ENCODE peak calls at places on chromosomes 4 and X, in six cellular contexts. L, F, I, T, B and S are unnamed samples.
A peak's percentile ranks its signal among the peaks of the same experiment; 100 is the strongest.

GRCh38 chrX:6227445-6227820 is 1.2 kb downstream of the NLGN4X start:
- DNase-seq in L (no peak), F (no peak), I (no peak), T (peak; percentile 7), B (peak; percentile 48), S (no peak)

GRCh38 chrX:6311540-6311939 is 82.9 kb upstream of the NLGN4X start:
- DNase-seq in L (no peak), F (no peak), I (no peak), T (no peak), B (no peak), S (no peak)

GRCh38 chrX:102976793-102977495 is 39.9 kb downstream of the RAB40AL start:
- DNase-seq in L (no peak), F (no peak), I (no peak), T (no peak), B (no peak), S (no peak)

GRCh38 chrX:103878466-103879151 is 46.6 kb upstream of the RAB9B start:
- DNase-seq in L (no peak), F (no peak), I (no peak), T (peak; percentile 61), B (peak; percentile 57), S (no peak)

GRCh38 chrX:104351173-104351769 is 96.5 kb upstream of the ESX1 start:
- DNase-seq in L (no peak), F (no peak), I (no peak), T (no peak), B (no peak), S (no peak)

GRCh38 chr4:143384381-143384994 is 47.8 kb downstream of the GAB1 start:
- DNase-seq in L (peak; percentile 75), F (no peak), I (peak; percentile 62), T (no peak), B (no peak), S (peak; percentile 70)

GRCh38 chrX:69218407-69218806 is 53.2 kb upstream of the PJA1 start:
- DNase-seq in L (no peak), F (no peak), I (no peak), T (no peak), B (no peak), S (no peak)

GRCh38 chr4:7428261-7429068 is 6.3 kb downstream of the PSAPL1 start:
- DNase-seq in L (peak; percentile 38), F (peak; percentile 31), I (no peak), T (peak; percentile 75), B (peak; percentile 79), S (no peak)

GRCh38 chr4:141905751-141906150 is 269.4 kb downstream of the IL15 start:
- DNase-seq in L (no peak), F (no peak), I (no peak), T (no peak), B (no peak), S (no peak)

GRCh38 chr4:86845593-86845992 is 3.6 kb downstream of the SLC10A6 start:
- DNase-seq in L (no peak), F (no peak), I (no peak), T (no peak), B (peak; percentile 35), S (no peak)

GRCh38 chr4:25172964-25173917 is 13.0 kb upstream of the SEPSECS start:
- DNase-seq in L (peak; percentile 72), F (no peak), I (peak; percentile 62), T (no peak), B (no peak), S (no peak)

GRCh38 chr4:2932561-2932950 is 30.6 kb downstream of the NOP14 start:
- DNase-seq in L (no peak), F (peak; percentile 47), I (peak; percentile 52), T (no peak), B (no peak), S (peak; percentile 61)

GRCh38 chr4:176207839-176208238 is 12.5 kb upstream of the SPATA4 start:
- DNase-seq in L (no peak), F (no peak), I (no peak), T (no peak), B (no peak), S (no peak)

GRCh38 chr4:48141048-48141447 is 7.0 kb upstream of the TXK start:
- DNase-seq in L (no peak), F (no peak), I (no peak), T (peak; percentile 54), B (no peak), S (no peak)

GRCh38 chr4:12644261-12644660 is 839.9 kb downstream of the RAB28 start:
- DNase-seq in L (no peak), F (no peak), I (no peak), T (no peak), B (no peak), S (no peak)

GRCh38 chrX:10828640-10829039 is 208.3 kb upstream of the MID1 start:
- DNase-seq in L (no peak), F (no peak), I (no peak), T (no peak), B (no peak), S (no peak)

GRCh38 chrX:135985123-135985973 is at the start of gene SLC9A6:
- DNase-seq in L (no peak), F (peak; percentile 83), I (peak; percentile 82), T (peak; percentile 82), B (peak; percentile 83), S (peak; percentile 82)

GRCh38 chrX:150772150-150772970 is 79.2 kb downstream of the MTMR1 start:
- DNase-seq in L (peak; percentile 73), F (peak; percentile 87), I (peak; percentile 83), T (peak; percentile 72), B (peak; percentile 96), S (peak; percentile 90)

GRCh38 chr4:116400480-116400879 is 684.9 kb downstream of the TRAM1L1 start:
- DNase-seq in L (no peak), F (no peak), I (no peak), T (no peak), B (no peak), S (no peak)

GRCh38 chr4:169619518-169619957 is 840 bp upstream of the CLCN3 start:
- DNase-seq in L (no peak), F (no peak), I (no peak), T (peak; percentile 65), B (peak; percentile 80), S (no peak)

DNA sequence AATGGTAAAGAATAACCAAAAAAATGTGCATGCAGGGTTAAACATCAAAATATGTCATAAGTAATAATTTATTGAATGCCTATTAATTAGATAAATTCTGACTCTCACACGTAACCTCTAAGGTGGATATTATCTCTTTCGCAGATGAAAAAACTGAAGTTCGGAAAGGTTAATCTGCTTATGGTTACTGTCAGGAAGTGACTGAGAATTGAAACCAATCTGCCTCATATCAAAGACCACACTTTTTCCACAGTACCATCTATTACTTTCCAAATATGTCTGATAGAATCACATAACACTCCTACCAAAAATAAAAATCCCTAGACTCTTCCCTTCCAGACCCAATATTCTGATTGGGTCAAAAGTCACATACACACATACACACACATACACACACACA is 6.2 kb downstream of the CHIC2 start:
- DNase-seq in L (no peak), F (no peak), I (no peak), T (no peak), B (no peak), S (no peak)
- H3K4me1 ChIP-seq in L (peaks cover 45% of the 10 kb centered on the region), F (peaks cover 4% of the 10 kb centered on the region), I (peaks cover 6% of the 10 kb centered on the region), T (peaks cover 34% of the 10 kb centered on the region), B (peaks cover 3% of the 10 kb centered on the region), S (peaks cover 76% of the 10 kb centered on the region)

DNA sequence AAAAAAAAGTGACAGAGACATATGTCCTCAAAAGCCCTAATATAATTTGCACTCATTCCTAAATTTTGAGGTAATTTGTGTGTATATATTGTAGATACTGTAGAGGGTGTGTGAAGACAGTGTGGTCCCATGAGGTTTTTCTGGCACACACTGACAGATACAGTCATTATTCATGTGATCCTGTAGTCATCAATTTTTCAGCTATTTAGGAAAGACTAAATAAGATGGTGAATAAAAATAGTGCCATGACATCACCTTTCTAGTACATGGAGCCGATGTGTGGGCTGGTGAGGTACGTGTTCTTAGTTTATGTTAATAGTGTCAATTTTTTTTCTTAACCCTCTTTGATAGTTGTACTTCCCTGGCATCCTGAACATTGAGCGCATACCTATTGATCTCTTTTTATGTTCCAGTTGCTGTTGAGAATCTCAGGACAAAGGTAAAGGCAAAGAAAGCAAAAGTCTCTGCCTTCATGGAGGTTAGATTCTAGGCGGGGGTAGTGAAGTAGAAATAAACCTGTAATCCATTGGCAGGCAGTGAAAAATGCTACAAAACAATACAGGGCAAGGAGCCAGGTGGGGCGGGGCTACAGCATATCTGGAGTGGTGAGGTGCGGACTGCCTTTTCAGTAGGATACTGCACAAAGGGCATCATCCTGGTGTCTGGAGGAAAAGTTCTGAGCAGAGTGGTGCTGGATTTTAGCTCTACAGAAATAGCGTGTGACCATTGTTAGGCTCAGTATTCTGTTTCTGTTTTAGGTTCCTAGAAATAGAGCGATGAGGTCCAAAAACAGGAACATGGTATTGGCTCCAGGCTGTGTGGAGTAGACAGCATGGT is 93.8 kb downstream of the ARHGAP10 start:
- DNase-seq in L (no peak), F (peak; percentile 67), I (no peak), T (no peak), B (no peak), S (peak; percentile 62)
- H3K4me1 ChIP-seq in L (peaks cover 93% of the 10 kb centered on the region), F (peaks cover 31% of the 10 kb centered on the region), I (peaks cover 17% of the 10 kb centered on the region), T (peaks cover 4% of the 10 kb centered on the region), B (no peaks in the 10 kb centered on the region), S (peaks cover 88% of the 10 kb centered on the region)

GRCh38 chr4:56241500-56241899 is 145.8 kb downstream of the AASDH start:
- DNase-seq in L (no peak), F (no peak), I (no peak), T (no peak), B (no peak), S (no peak)
- H3K4me1 ChIP-seq in L (no peaks in the 10 kb centered on the region), F (peaks cover 1% of the 10 kb centered on the region), I (no peaks in the 10 kb centered on the region), T (peaks cover 11% of the 10 kb centered on the region), B (no peaks in the 10 kb centered on the region), S (no peaks in the 10 kb centered on the region)

GRCh38 chrX:110086916-110087484 is 84.1 kb downstream of the TMEM164 start:
- DNase-seq in L (no peak), F (no peak), I (no peak), T (no peak), B (no peak), S (no peak)

GRCh38 chrX:110081320-110081719 is 78.4 kb downstream of the TMEM164 start:
- DNase-seq in L (no peak), F (no peak), I (no peak), T (no peak), B (no peak), S (no peak)

GRCh38 chrX:110086162-110086915 is 83.4 kb downstream of the TMEM164 start:
- DNase-seq in L (no peak), F (no peak), I (no peak), T (no peak), B (no peak), S (no peak)

GRCh38 chrX:110081740-110082139 is 78.8 kb downstream of the TMEM164 start:
- DNase-seq in L (peak; percentile 65), F (peak; percentile 54), I (no peak), T (no peak), B (no peak), S (peak; percentile 63)

DNA sequence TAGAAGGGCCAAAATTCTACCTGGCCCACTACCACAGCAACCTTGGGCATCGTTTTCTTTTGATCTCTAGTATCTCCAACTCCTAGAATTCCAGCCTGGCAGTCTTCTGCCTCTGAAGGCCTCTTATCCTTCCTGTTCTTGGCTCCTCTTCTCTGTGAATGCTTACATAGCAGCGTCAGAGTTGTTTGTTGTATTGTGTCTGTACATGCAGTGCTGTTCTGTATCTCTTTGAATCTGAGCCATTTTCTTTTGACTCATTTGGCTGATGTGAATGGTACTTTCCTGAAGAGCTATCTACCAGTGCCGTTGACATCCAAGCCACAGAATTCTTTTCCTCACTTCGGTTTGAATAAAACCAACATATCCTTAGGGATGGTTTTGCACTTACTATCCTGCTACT is 79.2 kb downstream of the TMEM164 start:
- DNase-seq in L (no peak), F (peak; percentile 41), I (no peak), T (no peak), B (no peak), S (no peak)
- H3K4me1 ChIP-seq in L (peaks cover 14% of the 10 kb centered on the region), F (peaks cover 3% of the 10 kb centered on the region), I (no peaks in the 10 kb centered on the region), T (no peaks in the 10 kb centered on the region), B (no peaks in the 10 kb centered on the region), S (peaks cover 14% of the 10 kb centered on the region)

GRCh38 chr4:128528177-128528576 is 240.6 kb upstream of the PGRMC2 start:
- DNase-seq in L (no peak), F (no peak), I (no peak), T (no peak), B (no peak), S (no peak)
- H3K4me1 ChIP-seq in L (peaks cover 31% of the 10 kb centered on the region), F (peaks cover 3% of the 10 kb centered on the region), I (peaks cover 3% of the 10 kb centered on the region), T (peaks cover 7% of the 10 kb centered on the region), B (peaks cover 10% of the 10 kb centered on the region), S (peaks cover 13% of the 10 kb centered on the region)